ENCODE peak calls at places on chromosomes 4 and X, in eight cellular contexts. R, A, Q, G, Z, T, O and F are unnamed samples.

GRCh38 chr4:124948976-124949597 is 236.6 kb upstream of the ANKRD50 start:
- DNase-seq in Z (no peak), G (no peak), O (no peak), R (no peak), T (no peak), A (no peak), Q (no peak), F (no peak)

GRCh38 chr4:153345011-153345981 is 808 bp downstream of the MND1 start:
- DNase-seq in R (peak), O (peak), T (peak), Z (peak), G (peak), A (no peak), Q (no peak), F (no peak)

GRCh38 chr4:113471141-113471860 is 290.2 kb downstream of the CAMK2D start:
- DNase-seq in R (no peak), O (no peak), T (no peak), Q (no peak), Z (no peak), G (no peak), A (no peak), F (no peak)

GRCh38 chr4:85402371-85402770 is 72.6 kb upstream of the ARHGAP24 start:
- DNase-seq in Z (no peak), G (no peak), Q (no peak), T (no peak), A (no peak), R (no peak), O (no peak), F (no peak)

GRCh38 chr4:188930822-188931221 is 791.6 kb downstream of the TRIML1 start:
- DNase-seq in Q (no peak), Z (no peak), A (no peak), G (no peak), T (no peak), O (no peak), R (peak), F (no peak)

GRCh38 chrX:154396948-154397887 is 959 bp upstream of the RPL10 start:
- DNase-seq in Q (no peak), G (peak), A (peak), O (peak), Z (no peak), R (peak), T (peak), F (peak)

GRCh38 chr4:8908206-8908893 is 36.7 kb upstream of the HMX1 start:
- DNase-seq in Q (no peak), R (no peak), T (peak), Z (no peak), A (no peak), G (peak), O (no peak), F (peak)

GRCh38 chr4:26271703-26272102 is 49.1 kb upstream of the RBPJ start:
- DNase-seq in R (no peak), A (no peak), T (no peak), Z (no peak), O (no peak), Q (no peak), G (no peak), F (no peak)

GRCh38 chrX:2371026-2371778 is 129.6 kb downstream of the DHRSX start:
- DNase-seq in T (no peak), R (peak), Z (no peak), O (no peak), G (no peak), Q (no peak), A (no peak), F (no peak)

GRCh38 chrX:75781618-75782017 is 3.4 kb downstream of the MAGEE2 start:
- DNase-seq in G (no peak), O (no peak), T (peak), Q (no peak), R (no peak), Z (no peak), A (no peak), F (no peak)

GRCh38 chr4:151743894-151744293 is 16.9 kb downstream of the GATB start:
- DNase-seq in Z (no peak), A (no peak), T (no peak), R (no peak), O (no peak), Q (no peak), G (no peak), F (no peak)

GRCh38 chr4:26362745-26363439 is 42.1 kb downstream of the RBPJ start:
- DNase-seq in T (no peak), G (no peak), Z (no peak), O (no peak), Q (no peak), R (no peak), A (no peak), F (no peak)

GRCh38 chr4:82044141-82044993 is 329.4 kb downstream of the HNRNPD start:
- DNase-seq in Q (no peak), T (peak), A (no peak), G (peak), O (no peak), R (no peak), Z (peak), F (peak)

GRCh38 chrX:46642145-46642544 is 68.6 kb downstream of the CHST7 start:
- DNase-seq in R (peak), O (peak), Q (no peak), A (no peak), T (peak), Z (no peak), G (no peak), F (no peak)

GRCh38 chrX:9368262-9368661 is 96.6 kb upstream of the TBL1X start:
- DNase-seq in R (no peak), O (peak), Z (no peak), T (no peak), Q (no peak), A (no peak), G (no peak), F (no peak)

GRCh38 chr4:162126754-162127153 is 37.0 kb downstream of the FSTL5 start:
- DNase-seq in Z (no peak), T (no peak), R (no peak), Q (no peak), G (no peak), A (no peak), O (no peak), F (no peak)

GRCh38 chr4:82402196-82402775 is 28.0 kb downstream of the HNRNPDL start:
- DNase-seq in O (no peak), R (no peak), G (no peak), A (no peak), Q (no peak), Z (no peak), T (no peak), F (no peak)

GRCh38 chr4:2621419-2621818 is 85.0 kb downstream of the FAM193A start:
- DNase-seq in Q (no peak), Z (no peak), T (no peak), O (no peak), G (peak), A (no peak), R (no peak), F (no peak)

GRCh38 chr4:105112274-105112673 is 34.4 kb upstream of the TET2 start:
- DNase-seq in Z (no peak), A (no peak), O (no peak), Q (no peak), G (no peak), R (no peak), T (no peak), F (no peak)

GRCh38 chrX:11703855-11704254 is 38.1 kb upstream of the ARHGAP6 start:
- DNase-seq in G (no peak), O (no peak), T (no peak), R (no peak), Q (no peak), Z (no peak), A (no peak), F (no peak)

GRCh38 chr4:7195546-7196282 is 3.4 kb downstream of the SORCS2 start:
- DNase-seq in R (no peak), O (no peak), A (no peak), Q (no peak), T (no peak), Z (no peak), G (peak), F (peak)

GRCh38 chr4:74152841-74153240 is 5.1 kb upstream of the MTHFD2L start:
- DNase-seq in R (no peak), G (no peak), T (no peak), Z (no peak), Q (no peak), A (no peak), O (no peak), F (no peak)

GRCh38 chrX:16240231-16240905 is 73.1 kb downstream of the MAGEB17 start:
- DNase-seq in O (no peak), T (no peak), R (no peak), G (no peak), Q (no peak), A (no peak), Z (no peak), F (no peak)

GRCh38 chr4:167234388-167234881 is at the start of gene SPOCK3:
- DNase-seq in O (no peak), R (no peak), Q (no peak), G (no peak), Z (peak), A (peak), T (peak), F (no peak)

GRCh38 chr4:9936128-9936644 is 85.1 kb downstream of the SLC2A9 start:
- DNase-seq in Z (no peak), A (no peak), R (no peak), Q (no peak), O (no peak), T (no peak), G (no peak), F (no peak)

GRCh38 chrX:72312311-72312940 is 6.7 kb upstream of the CITED1 start:
- DNase-seq in G (no peak), Q (no peak), Z (no peak), A (no peak), R (no peak), O (no peak), T (no peak), F (no peak)

GRCh38 chrX:17361620-17362019 is 13.4 kb upstream of the NHS start:
- DNase-seq in R (peak), T (peak), O (peak), Z (no peak), G (no peak), Q (no peak), A (no peak), F (no peak)

GRCh38 chrX:29422034-29422433 is 793.3 kb upstream of the MAGEB2 start:
- DNase-seq in O (no peak), T (no peak), A (no peak), Q (no peak), G (no peak), Z (no peak), R (no peak), F (no peak)

GRCh38 chrX:93637591-93637990 is 35.8 kb downstream of the NAP1L3 start:
- DNase-seq in T (no peak), A (no peak), O (no peak), Z (no peak), Q (no peak), G (no peak), R (no peak), F (no peak)

GRCh38 chr4:15653864-15654391 is 1.2 kb downstream of the FBXL5 start:
- DNase-seq in Q (no peak), A (no peak), R (peak), O (peak), T (peak), G (no peak), Z (no peak), F (no peak)

GRCh38 chr4:183987529-183987946 is 82.4 kb downstream of the STOX2 start:
- DNase-seq in R (peak), Q (no peak), T (peak), Z (peak), A (peak), O (no peak), G (peak), F (no peak)

GRCh38 chrX:154354516-154354915 is 19.9 kb downstream of the FLNA start:
- DNase-seq in A (no peak), G (no peak), R (no peak), Q (no peak), Z (no peak), O (no peak), T (no peak), F (no peak)

GRCh38 chr4:24777528-24777927 is 17.8 kb upstream of the SOD3 start:
- DNase-seq in G (no peak), R (no peak), O (no peak), A (no peak), Z (no peak), Q (no peak), T (no peak), F (no peak)

GRCh38 chr4:17567267-17567666 is 9.7 kb upstream of the LAP3 start:
- DNase-seq in O (no peak), Z (no peak), A (no peak), R (no peak), Q (no peak), T (no peak), G (no peak), F (no peak)

GRCh38 chrX:46636223-46636622 is 62.7 kb downstream of the CHST7 start:
- DNase-seq in A (no peak), R (no peak), Q (no peak), G (no peak), Z (no peak), O (no peak), T (no peak), F (no peak)

GRCh38 chrX:154017766-154018517 is 1.8 kb downstream of the IRAK1 start:
- DNase-seq in O (no peak), Z (peak), T (no peak), G (no peak), Q (no peak), A (no peak), R (no peak), F (no peak)

GRCh38 chr4:186628058-186628711 is 72.8 kb upstream of the MTNR1A start:
- DNase-seq in G (no peak), T (no peak), Q (no peak), R (peak), O (no peak), A (no peak), Z (no peak), F (no peak)

GRCh38 chr4:166941629-166942028 is 292.7 kb downstream of the SPOCK3 start:
- DNase-seq in O (no peak), G (no peak), A (no peak), R (no peak), Z (no peak), Q (peak), T (no peak), F (no peak)

GRCh38 chrX:155086202-155086840 is 15.0 kb downstream of the BRCC3 start:
- DNase-seq in Z (no peak), A (no peak), O (peak), R (peak), T (peak), Q (no peak), G (no peak), F (no peak)

GRCh38 chr4:112031712-112032328 is 113.4 kb upstream of the FAM241A start:
- DNase-seq in Z (no peak), O (peak), A (no peak), G (no peak), R (peak), T (peak), Q (peak), F (no peak)

GRCh38 chr4:80486603-80487002 is 151.1 kb downstream of the CFAP299 start:
- DNase-seq in Q (no peak), A (no peak), G (no peak), Z (no peak), R (no peak), T (no peak), O (no peak), F (no peak)
- TF ChIP-seq CTCF in Q (no peak), A (no peak), G (no peak), Z (no peak), R (no peak), T (no peak), O (no peak), F (no peak)

GRCh38 chr4:102429553-102429952 is 71.6 kb upstream of the NFKB1 start:
- DNase-seq in A (no peak), Q (no peak), G (no peak), T (no peak), Z (no peak), O (no peak), R (no peak), F (no peak)
- H3K4me3 ChIP-seq in A (no peak), Q (no peak), G (no peak), T (no peak), Z (no peak), O (no peak), R (no peak), F (no peak)

GRCh38 chrX:274904-275475 is 6.2 kb upstream of the PLCXD1 start:
- DNase-seq in O (peak), Q (no peak), Z (no peak), R (no peak), G (no peak), A (no peak), T (no peak), F (peak)
- TF ChIP-seq POLR2AphosphoS5 in O (no peak), Q (no peak), Z (no peak), R (no peak), G (no peak), A (no peak), T (no peak), F (no peak)

DNA sequence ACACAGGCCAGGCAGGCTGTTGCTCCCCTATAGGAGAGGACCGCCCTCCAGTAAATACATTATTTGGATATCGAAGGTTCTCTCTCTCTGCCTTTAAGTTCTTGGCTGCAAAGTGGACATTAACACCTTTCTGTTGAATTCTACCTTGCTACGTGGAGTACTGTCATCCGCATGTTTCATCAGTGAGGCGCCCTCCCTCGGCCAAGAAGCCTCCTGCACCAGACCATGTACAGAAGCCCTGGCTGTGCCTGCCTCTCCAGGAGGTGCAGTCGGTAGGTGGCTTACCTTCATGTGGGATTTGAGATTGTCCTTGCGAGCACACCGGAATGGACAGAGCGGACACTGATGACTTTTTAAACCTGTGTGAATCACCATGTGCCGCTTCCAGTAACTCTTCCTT is 46.7 kb downstream of the ZNF827 start:
- DNase-seq in O (no peak), A (no peak), R (peak), Z (no peak), G (no peak), T (no peak), Q (no peak), F (no peak)
- TF ChIP-seq CTCF in O (no peak), A (no peak), R (peak), Z (no peak), G (no peak), T (no peak), Q (no peak), F (no peak)

GRCh38 chr4:171430495-171430894 is 382.7 kb upstream of the GALNTL6 start:
- DNase-seq in G (no peak), R (no peak), Z (no peak), O (no peak), A (no peak), T (no peak), Q (no peak), F (no peak)
- H3K4me3 ChIP-seq in G (no peak), R (no peak), Z (no peak), O (no peak), A (no peak), T (no peak), Q (no peak), F (no peak)

GRCh38 chr4:101192244-101192643 is 155.1 kb downstream of the PPP3CA start:
- DNase-seq in R (no peak), G (no peak), Z (no peak), O (peak), A (no peak), Q (no peak), T (no peak), F (no peak)

GRCh38 chr4:101187837-101188236 is 159.5 kb downstream of the PPP3CA start:
- DNase-seq in O (no peak), Q (no peak), Z (no peak), G (no peak), A (no peak), R (no peak), T (no peak), F (no peak)

GRCh38 chr4:101186558-101187184 is 160.7 kb downstream of the PPP3CA start:
- DNase-seq in A (no peak), R (no peak), O (no peak), Q (no peak), T (no peak), Z (no peak), G (no peak), F (no peak)

GRCh38 chr4:101188906-101189305 is 158.4 kb downstream of the PPP3CA start:
- DNase-seq in R (no peak), O (no peak), G (no peak), Z (no peak), T (no peak), A (no peak), Q (no peak), F (no peak)

GRCh38 chr4:101191302-101192098 is 155.8 kb downstream of the PPP3CA start:
- DNase-seq in G (peak), T (peak), R (no peak), Q (no peak), O (no peak), Z (peak), A (peak), F (peak)
- TF ChIP-seq POLR2AphosphoS5 in G (peak), T (no peak), R (no peak), Q (no peak), O (no peak), Z (peak), A (peak), F (peak)

GRCh38 chr4:27662426-27662825 is 801.8 kb downstream of the STIM2 start:
- DNase-seq in Z (no peak), A (no peak), G (no peak), O (no peak), R (no peak), Q (no peak), T (no peak), F (no peak)

GRCh38 chr4:27668001-27668400 is 807.4 kb downstream of the STIM2 start:
- DNase-seq in Z (no peak), Q (no peak), R (no peak), O (no peak), T (no peak), G (no peak), A (no peak), F (no peak)

GRCh38 chr4:27666943-27667342 is 806.3 kb downstream of the STIM2 start:
- DNase-seq in Q (no peak), O (no peak), T (peak), Z (no peak), G (no peak), R (peak), A (no peak), F (no peak)
- TF ChIP-seq CTCF in Q (peak), O (no peak), T (peak), Z (no peak), G (no peak), R (no peak), A (no peak), F (no peak)